ENCODE peak calls at places on chromosomes 16 and 17, in six cellular contexts. One of them, this sample, is unnamed. For H3K27me3, the result is how much of the 10 kb centered on the place peaks cover.

GRCh38 chr16:77387075-77387474 is 47.8 kb downstream of the ADAMTS18 start:
- DNase-seq in Peyer's patch: no peak
- DNase-seq in breast epithelium: no peak
- DNase-seq in HL-60: no peak
- DNase-seq in heart right ventricle: no peak
- DNase-seq in iPS DF 6.9: no peak
- DNase-seq in this sample: no peak

GRCh38 chr16:19884611-19885455 is at the start of gene GPRC5B:
- DNase-seq in Peyer's patch: peak
- DNase-seq in breast epithelium: no peak
- DNase-seq in HL-60: peak
- DNase-seq in heart right ventricle: peak
- DNase-seq in iPS DF 6.9: no peak
- DNase-seq in this sample: peak

GRCh38 chr17:43068570-43069367 is 43.7 kb downstream of the RND2 start:
- DNase-seq in Peyer's patch: no peak
- DNase-seq in breast epithelium: no peak
- DNase-seq in HL-60: no peak
- DNase-seq in heart right ventricle: no peak
- DNase-seq in iPS DF 6.9: no peak
- DNase-seq in this sample: no peak

GRCh38 chr16:154223-155030 is 2.0 kb downstream of the HBZ start:
- DNase-seq in Peyer's patch: no peak
- DNase-seq in breast epithelium: no peak
- DNase-seq in HL-60: no peak
- DNase-seq in heart right ventricle: no peak
- DNase-seq in iPS DF 6.9: no peak
- DNase-seq in this sample: no peak

GRCh38 chr17:45948881-45949624 is 50.0 kb upstream of the STH start:
- DNase-seq in Peyer's patch: peak
- DNase-seq in breast epithelium: peak
- DNase-seq in HL-60: peak
- DNase-seq in heart right ventricle: peak
- DNase-seq in iPS DF 6.9: peak
- DNase-seq in this sample: peak

GRCh38 chr17:39530513-39530912 is 69.2 kb downstream of the CDK12 start:
- DNase-seq in Peyer's patch: no peak
- DNase-seq in breast epithelium: no peak
- DNase-seq in HL-60: no peak
- DNase-seq in heart right ventricle: no peak
- DNase-seq in iPS DF 6.9: no peak
- DNase-seq in this sample: no peak

GRCh38 chr17:63275318-63275967 is 170.7 kb downstream of the CYB561 start:
- DNase-seq in Peyer's patch: peak
- DNase-seq in breast epithelium: no peak
- DNase-seq in HL-60: peak
- DNase-seq in heart right ventricle: no peak
- DNase-seq in iPS DF 6.9: no peak
- DNase-seq in this sample: no peak

GRCh38 chr17:82175166-82175565 is 37.5 kb downstream of the CCDC57 start:
- DNase-seq in Peyer's patch: no peak
- DNase-seq in breast epithelium: no peak
- DNase-seq in HL-60: no peak
- DNase-seq in heart right ventricle: no peak
- DNase-seq in iPS DF 6.9: no peak
- DNase-seq in this sample: no peak

GRCh38 chr16:12881182-12881581 is 20.2 kb upstream of the SHISA9 start:
- DNase-seq in Peyer's patch: no peak
- DNase-seq in breast epithelium: no peak
- DNase-seq in HL-60: no peak
- DNase-seq in heart right ventricle: no peak
- DNase-seq in iPS DF 6.9: no peak
- DNase-seq in this sample: no peak

GRCh38 chr16:25108054-25108453 is 3.5 kb upstream of the LCMT1 start:
- DNase-seq in Peyer's patch: peak
- DNase-seq in breast epithelium: no peak
- DNase-seq in HL-60: no peak
- DNase-seq in heart right ventricle: no peak
- DNase-seq in iPS DF 6.9: no peak
- DNase-seq in this sample: peak

GRCh38 chr16:57627184-57627871 is 1.1 kb upstream of the ADGRG1 start:
- DNase-seq in Peyer's patch: no peak
- DNase-seq in breast epithelium: no peak
- DNase-seq in HL-60: no peak
- DNase-seq in heart right ventricle: no peak
- DNase-seq in iPS DF 6.9: no peak
- DNase-seq in this sample: no peak

GRCh38 chr17:80455784-80456183 is 20.6 kb downstream of the NPTX1 start:
- DNase-seq in Peyer's patch: no peak
- DNase-seq in breast epithelium: no peak
- DNase-seq in HL-60: no peak
- DNase-seq in heart right ventricle: no peak
- DNase-seq in iPS DF 6.9: no peak
- DNase-seq in this sample: no peak

GRCh38 chr16:56329887-56330286 is 95.5 kb downstream of the AMFR start:
- DNase-seq in Peyer's patch: no peak
- DNase-seq in breast epithelium: no peak
- DNase-seq in HL-60: no peak
- DNase-seq in heart right ventricle: no peak
- DNase-seq in iPS DF 6.9: no peak
- DNase-seq in this sample: no peak

GRCh38 chr16:15055141-15056053 is 477 bp downstream of the NTAN1 start:
- DNase-seq in Peyer's patch: peak
- DNase-seq in breast epithelium: no peak
- DNase-seq in HL-60: peak
- DNase-seq in heart right ventricle: peak
- DNase-seq in iPS DF 6.9: peak
- DNase-seq in this sample: peak

GRCh38 chr17:75589919-75590303 is 2.3 kb downstream of the MYO15B start:
- DNase-seq in Peyer's patch: no peak
- DNase-seq in breast epithelium: no peak
- DNase-seq in HL-60: no peak
- DNase-seq in heart right ventricle: peak
- DNase-seq in iPS DF 6.9: no peak
- DNase-seq in this sample: no peak

GRCh38 chr16:12411521-12411920 is 392.2 kb downstream of the CPPED1 start:
- DNase-seq in Peyer's patch: no peak
- DNase-seq in breast epithelium: no peak
- DNase-seq in HL-60: no peak
- DNase-seq in heart right ventricle: no peak
- DNase-seq in iPS DF 6.9: no peak
- DNase-seq in this sample: no peak

GRCh38 chr17:68435876-68436842 is 21.1 kb downstream of the WIPI1 start:
- DNase-seq in Peyer's patch: peak
- DNase-seq in breast epithelium: peak
- DNase-seq in HL-60: no peak
- DNase-seq in heart right ventricle: peak
- DNase-seq in iPS DF 6.9: peak
- DNase-seq in this sample: peak

GRCh38 chr16:27108051-27108770 is 41.5 kb downstream of the C16orf82 start:
- DNase-seq in Peyer's patch: no peak
- DNase-seq in breast epithelium: peak
- DNase-seq in HL-60: no peak
- DNase-seq in heart right ventricle: no peak
- DNase-seq in iPS DF 6.9: no peak
- DNase-seq in this sample: no peak

GRCh38 chr17:78839762-78840529 is 668 bp downstream of the USP36 start:
- DNase-seq in Peyer's patch: peak
- DNase-seq in breast epithelium: no peak
- DNase-seq in HL-60: no peak
- DNase-seq in heart right ventricle: no peak
- DNase-seq in iPS DF 6.9: no peak
- DNase-seq in this sample: peak

GRCh38 chr16:27204232-27204915 is 1.0 kb downstream of the KDM8 start:
- DNase-seq in Peyer's patch: no peak
- DNase-seq in breast epithelium: no peak
- DNase-seq in HL-60: no peak
- DNase-seq in heart right ventricle: no peak
- DNase-seq in iPS DF 6.9: no peak
- DNase-seq in this sample: no peak

GRCh38 chr16:75244225-75244792 is 7.1 kb downstream of the BCAR1 start:
- DNase-seq in Peyer's patch: peak
- DNase-seq in breast epithelium: no peak
- DNase-seq in HL-60: no peak
- DNase-seq in heart right ventricle: peak
- DNase-seq in iPS DF 6.9: no peak
- DNase-seq in this sample: peak

GRCh38 chr16:553601-554296 is 6.4 kb upstream of the PRR35 start:
- DNase-seq in Peyer's patch: no peak
- DNase-seq in breast epithelium: no peak
- DNase-seq in HL-60: no peak
- DNase-seq in heart right ventricle: no peak
- DNase-seq in iPS DF 6.9: no peak
- DNase-seq in this sample: no peak

GRCh38 chr17:48025904-48026502 is 11.6 kb downstream of the COPZ2 start:
- DNase-seq in Peyer's patch: no peak
- DNase-seq in breast epithelium: no peak
- DNase-seq in HL-60: no peak
- DNase-seq in heart right ventricle: no peak
- DNase-seq in iPS DF 6.9: no peak
- DNase-seq in this sample: no peak

GRCh38 chr17:48027322-48027981 is 10.1 kb downstream of the COPZ2 start:
- DNase-seq in Peyer's patch: no peak
- DNase-seq in breast epithelium: no peak
- DNase-seq in HL-60: no peak
- DNase-seq in heart right ventricle: no peak
- DNase-seq in iPS DF 6.9: no peak
- DNase-seq in this sample: no peak

GRCh38 chr17:48028736-48029135 is 8.9 kb downstream of the COPZ2 start:
- DNase-seq in Peyer's patch: no peak
- DNase-seq in breast epithelium: no peak
- DNase-seq in HL-60: no peak
- DNase-seq in heart right ventricle: no peak
- DNase-seq in iPS DF 6.9: no peak
- DNase-seq in this sample: no peak

GRCh38 chr17:48025040-48025903 is 12.3 kb downstream of the COPZ2 start:
- DNase-seq in Peyer's patch: peak
- DNase-seq in breast epithelium: peak
- DNase-seq in HL-60: peak
- DNase-seq in heart right ventricle: peak
- DNase-seq in iPS DF 6.9: no peak
- DNase-seq in this sample: peak

GRCh38 chr17:48026503-48027321 is 10.9 kb downstream of the COPZ2 start:
- DNase-seq in Peyer's patch: peak
- DNase-seq in breast epithelium: peak
- DNase-seq in HL-60: peak
- DNase-seq in heart right ventricle: peak
- DNase-seq in iPS DF 6.9: no peak
- DNase-seq in this sample: peak
- H3K4me3 ChIP-seq in Peyer's patch: no peak
- H3K4me3 ChIP-seq in breast epithelium: no peak
- H3K4me3 ChIP-seq in HL-60: no peak
- H3K4me3 ChIP-seq in heart right ventricle: no peak
- H3K4me3 ChIP-seq in iPS DF 6.9: no peak
- H3K4me3 ChIP-seq in this sample: no peak

DNA sequence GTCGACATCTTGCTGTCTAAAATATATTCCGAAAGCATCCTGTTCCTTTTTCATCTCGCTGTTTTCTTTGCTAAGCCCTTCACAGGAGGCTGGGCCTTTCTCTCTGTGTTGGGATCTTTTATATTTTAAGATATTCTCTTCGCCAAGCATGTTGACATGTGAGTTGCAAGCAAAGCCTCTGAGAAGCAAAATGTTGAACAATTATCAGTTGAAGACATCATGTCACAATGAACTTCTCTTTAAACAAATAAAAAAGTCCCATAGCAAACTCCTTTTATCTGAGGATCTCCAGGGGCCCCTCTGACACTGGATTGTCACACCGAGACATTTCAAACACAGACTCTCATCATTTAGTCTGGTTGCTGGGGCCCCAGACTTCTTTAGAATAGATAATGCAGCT is 497.0 kb downstream of the XYLT1 start:
- DNase-seq in Peyer's patch: no peak
- DNase-seq in breast epithelium: no peak
- DNase-seq in HL-60: no peak
- DNase-seq in heart right ventricle: no peak
- DNase-seq in iPS DF 6.9: no peak
- DNase-seq in this sample: no peak
- H3K27me3 ChIP-seq in Peyer's patch: under half
- H3K27me3 ChIP-seq in breast epithelium: under half
- H3K27me3 ChIP-seq in HL-60: under half
- H3K27me3 ChIP-seq in heart right ventricle: under half
- H3K27me3 ChIP-seq in iPS DF 6.9: under half
- H3K27me3 ChIP-seq in this sample: under half

DNA sequence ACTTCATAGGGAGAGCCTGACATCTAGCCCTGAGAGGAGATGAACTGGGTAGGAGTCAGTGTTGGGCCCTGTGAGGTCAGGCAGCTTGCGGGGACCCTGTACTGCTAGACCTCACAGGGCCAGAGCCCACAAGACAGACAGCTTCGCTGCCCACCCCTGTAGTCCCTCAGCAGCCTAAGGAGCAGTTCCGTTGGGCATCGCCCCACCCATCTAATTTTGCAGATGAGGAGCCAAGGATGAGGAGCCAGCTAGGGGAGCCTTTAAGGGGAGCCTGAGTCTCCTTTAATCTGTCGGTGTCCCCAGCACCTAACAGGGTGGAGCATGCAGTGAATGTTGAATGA is 755 bp upstream of the TUFM start:
- DNase-seq in Peyer's patch: no peak
- DNase-seq in breast epithelium: no peak
- DNase-seq in HL-60: no peak
- DNase-seq in heart right ventricle: no peak
- DNase-seq in iPS DF 6.9: no peak
- DNase-seq in this sample: no peak
- H3K27ac ChIP-seq in Peyer's patch: peak
- H3K27ac ChIP-seq in breast epithelium: peak
- H3K27ac ChIP-seq in HL-60: peak
- H3K27ac ChIP-seq in heart right ventricle: peak
- H3K27ac ChIP-seq in iPS DF 6.9: no peak
- H3K27ac ChIP-seq in this sample: peak

GRCh38 chr17:13070732-13071131 is 52.9 kb upstream of the ELAC2 start:
- DNase-seq in Peyer's patch: no peak
- DNase-seq in breast epithelium: no peak
- DNase-seq in HL-60: no peak
- DNase-seq in heart right ventricle: no peak
- DNase-seq in iPS DF 6.9: no peak
- DNase-seq in this sample: no peak
- H3K4me3 ChIP-seq in Peyer's patch: no peak
- H3K4me3 ChIP-seq in breast epithelium: no peak
- H3K4me3 ChIP-seq in HL-60: no peak
- H3K4me3 ChIP-seq in heart right ventricle: no peak
- H3K4me3 ChIP-seq in iPS DF 6.9: no peak
- H3K4me3 ChIP-seq in this sample: no peak

DNA sequence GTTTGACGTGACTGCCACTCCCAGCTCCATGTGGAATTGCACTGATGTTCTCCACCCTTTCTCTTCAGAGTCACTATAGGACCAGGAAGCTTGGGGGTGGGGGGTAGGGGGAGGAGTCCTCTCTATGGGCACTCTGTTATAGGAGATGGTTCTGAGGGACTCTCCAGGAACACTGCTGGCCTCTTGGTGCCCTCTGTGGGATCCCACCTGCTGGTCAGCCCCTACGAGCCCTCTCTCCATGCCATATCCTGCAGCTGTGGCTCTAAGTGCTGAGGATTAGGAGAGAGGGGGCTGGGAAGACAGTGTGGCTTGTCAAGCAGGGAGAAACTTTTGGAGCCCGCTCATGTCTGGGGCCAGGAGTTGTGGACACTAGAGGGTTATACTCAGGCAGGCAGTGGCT is 3.7 kb upstream of the NGFR start:
- DNase-seq in Peyer's patch: no peak
- DNase-seq in breast epithelium: no peak
- DNase-seq in HL-60: no peak
- DNase-seq in heart right ventricle: no peak
- DNase-seq in iPS DF 6.9: no peak
- DNase-seq in this sample: no peak
- H3K27me3 ChIP-seq in Peyer's patch: under half
- H3K27me3 ChIP-seq in breast epithelium: under half
- H3K27me3 ChIP-seq in HL-60: under half
- H3K27me3 ChIP-seq in heart right ventricle: under half
- H3K27me3 ChIP-seq in iPS DF 6.9: under half
- H3K27me3 ChIP-seq in this sample: under half

GRCh38 chr16:70578035-70578434 is 54.4 kb downstream of the SF3B3 start:
- DNase-seq in Peyer's patch: peak
- DNase-seq in breast epithelium: no peak
- DNase-seq in HL-60: no peak
- DNase-seq in heart right ventricle: no peak
- DNase-seq in iPS DF 6.9: no peak
- DNase-seq in this sample: no peak
- H3K27ac ChIP-seq in Peyer's patch: no peak
- H3K27ac ChIP-seq in breast epithelium: peak
- H3K27ac ChIP-seq in HL-60: no peak
- H3K27ac ChIP-seq in heart right ventricle: no peak
- H3K27ac ChIP-seq in iPS DF 6.9: no peak
- H3K27ac ChIP-seq in this sample: no peak